ENCODE peak calls at places on chromosomes 1 and 21, in five cellular contexts. V is lung; R is MCF 10A; E is CD8-positive, alpha-beta memory T cell; Q is upper lobe of right lung. O is an unnamed sample.

GRCh38 chr1:64343105-64343960 is 126.6 kb upstream of the CACHD1 start:
- DNase-seq in R (peak), E (no peak), Q (no peak), V (no peak), O (no peak)

GRCh38 chr1:91697322-91698260 is 188.4 kb downstream of the TGFBR3 start:
- DNase-seq in Q (no peak), E (peak), R (peak), V (no peak), O (peak)

GRCh38 chr1:30042438-30043147 is 680.8 kb downstream of the MATN1 start:
- DNase-seq in Q (peak), E (no peak), R (no peak), V (no peak), O (no peak)

GRCh38 chr1:218518341-218518740 is 173.2 kb downstream of the TGFB2 start:
- DNase-seq in E (no peak), Q (no peak), R (no peak), V (no peak), O (no peak)

GRCh38 chr1:241213147-241213546 is 143.9 kb downstream of the RGS7 start:
- DNase-seq in E (no peak), V (no peak), R (peak), Q (no peak), O (no peak)

GRCh38 chr1:15257309-15257708 is 10.3 kb downstream of the FHAD1 start:
- DNase-seq in Q (peak), R (no peak), E (no peak), V (no peak), O (no peak)

GRCh38 chr1:155130272-155131006 is 2.8 kb downstream of the EFNA1 start:
- DNase-seq in V (no peak), R (no peak), E (no peak), Q (no peak), O (no peak)

GRCh38 chr21:14995695-14996490 is 68.9 kb downstream of the NRIP1 start:
- DNase-seq in R (peak), Q (no peak), E (no peak), V (no peak), O (no peak)

GRCh38 chr1:205008896-205009295 is 34.1 kb upstream of the CNTN2 start:
- DNase-seq in R (no peak), Q (no peak), V (no peak), E (no peak), O (no peak)

GRCh38 chr1:226870323-226871046 is at the start of gene PSEN2:
- DNase-seq in E (peak), R (peak), V (peak), Q (peak), O (peak)

GRCh38 chr1:168709407-168709891 is 19.6 kb downstream of the DPT start:
- DNase-seq in V (no peak), E (no peak), R (peak), Q (no peak), O (no peak)